ENCODE peak calls at places on chromosomes 12 and 14, in four cellular contexts. One of them, this sample, is unnamed.

GRCh38 chr14:67251573-67252226 is 10.5 kb downstream of the PALS1 start:
- DNase-seq in astrocyte of the spinal cord: peak; percentile 54
- DNase-seq in uterus: no peak
- DNase-seq in AG09319: no peak
- DNase-seq in this sample: no peak

GRCh38 chr12:119692410-119692809 is 24.5 kb downstream of the PRKAB1 start:
- DNase-seq in astrocyte of the spinal cord: no peak
- DNase-seq in uterus: no peak
- DNase-seq in AG09319: no peak
- DNase-seq in this sample: no peak

GRCh38 chr12:49369723-49370145 is 2.5 kb downstream of the SPATS2 start:
- DNase-seq in astrocyte of the spinal cord: peak; percentile 35
- DNase-seq in uterus: no peak
- DNase-seq in AG09319: no peak
- DNase-seq in this sample: no peak

GRCh38 chr14:34450542-34450915 is 11.5 kb downstream of the SPTSSA start:
- DNase-seq in astrocyte of the spinal cord: no peak
- DNase-seq in uterus: no peak
- DNase-seq in AG09319: no peak
- DNase-seq in this sample: no peak

GRCh38 chr12:47736877-47737676 is 11.8 kb upstream of the ENDOU start:
- DNase-seq in astrocyte of the spinal cord: peak; percentile 61
- DNase-seq in uterus: peak; percentile 85
- DNase-seq in AG09319: peak; percentile 75
- DNase-seq in this sample: no peak

GRCh38 chr12:108559748-108560147 is 1.2 kb downstream of the SART3 start:
- DNase-seq in astrocyte of the spinal cord: no peak
- DNase-seq in uterus: no peak
- DNase-seq in AG09319: no peak
- DNase-seq in this sample: no peak

GRCh38 chr12:64184216-64184615 is 37.9 kb downstream of the KICS2 start:
- DNase-seq in astrocyte of the spinal cord: no peak
- DNase-seq in uterus: no peak
- DNase-seq in AG09319: no peak
- DNase-seq in this sample: no peak

GRCh38 chr14:60931206-60931605 is 49.7 kb downstream of the TRMT5 start:
- DNase-seq in astrocyte of the spinal cord: peak; percentile 20
- DNase-seq in uterus: no peak
- DNase-seq in AG09319: no peak
- DNase-seq in this sample: no peak

GRCh38 chr12:29902043-29902442 is 118.3 kb upstream of the TMTC1 start:
- DNase-seq in astrocyte of the spinal cord: no peak
- DNase-seq in uterus: no peak
- DNase-seq in AG09319: no peak
- DNase-seq in this sample: no peak

GRCh38 chr12:7374423-7375144 is 69.4 kb downstream of the CD163L1 start:
- DNase-seq in astrocyte of the spinal cord: peak; percentile 8
- DNase-seq in uterus: no peak
- DNase-seq in AG09319: no peak
- DNase-seq in this sample: no peak

GRCh38 chr12:122959566-122960192 is 6.6 kb downstream of the ABCB9 start:
- DNase-seq in astrocyte of the spinal cord: no peak
- DNase-seq in uterus: no peak
- DNase-seq in AG09319: no peak
- DNase-seq in this sample: no peak
- TF ChIP-seq CTCF in astrocyte of the spinal cord: no peak
- TF ChIP-seq CTCF in uterus: no peak
- TF ChIP-seq CTCF in AG09319: no peak
- TF ChIP-seq CTCF in this sample: no peak

GRCh38 chr14:106491851-106492250 is 965.5 kb downstream of the TMEM121 start:
- DNase-seq in astrocyte of the spinal cord: no peak
- DNase-seq in uterus: no peak
- DNase-seq in AG09319: no peak
- DNase-seq in this sample: no peak
- TF ChIP-seq CTCF in astrocyte of the spinal cord: peak; percentile 22
- TF ChIP-seq CTCF in uterus: no peak
- TF ChIP-seq CTCF in AG09319: no peak
- TF ChIP-seq CTCF in this sample: no peak

GRCh38 chr14:68816943-68817430 is 24.1 kb upstream of the ZFP36L1 start:
- DNase-seq in astrocyte of the spinal cord: no peak
- DNase-seq in uterus: peak; percentile 35
- DNase-seq in AG09319: no peak
- DNase-seq in this sample: no peak
- TF ChIP-seq CTCF in astrocyte of the spinal cord: no peak
- TF ChIP-seq CTCF in uterus: no peak
- TF ChIP-seq CTCF in AG09319: no peak
- TF ChIP-seq CTCF in this sample: no peak

DNA sequence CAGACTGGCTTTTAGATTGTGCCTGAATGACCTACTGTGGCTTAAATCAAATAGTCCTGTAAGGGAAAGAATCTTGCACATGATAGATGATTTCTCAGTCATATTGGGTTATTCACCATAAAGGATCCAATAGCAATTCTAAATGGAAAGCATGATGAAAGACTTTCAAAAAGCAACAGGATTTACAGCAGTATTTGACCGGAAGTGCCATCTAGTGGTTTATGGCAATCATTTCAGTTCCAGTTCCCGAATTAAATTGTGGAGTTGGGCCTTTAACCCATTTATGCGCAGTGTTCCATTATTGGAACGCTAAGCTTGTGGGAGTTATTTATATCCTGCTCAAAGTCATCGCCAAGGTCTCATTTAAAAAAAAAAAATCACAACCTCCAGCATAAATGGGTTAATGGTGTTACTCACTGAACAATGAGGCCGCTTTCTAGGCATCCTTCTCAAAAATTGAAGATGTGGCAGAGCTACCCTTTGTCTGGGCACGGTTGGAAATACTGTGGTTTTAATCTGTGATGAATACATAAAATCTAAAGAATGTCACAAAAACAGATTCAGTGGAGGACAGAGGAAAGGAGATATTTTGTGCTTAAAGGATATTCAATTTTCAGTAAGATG is 60.8 kb upstream of the REP15 start:
- DNase-seq in astrocyte of the spinal cord: peak; percentile 67
- DNase-seq in uterus: no peak
- DNase-seq in AG09319: peak; percentile 49
- DNase-seq in this sample: no peak
- TF ChIP-seq CTCF in astrocyte of the spinal cord: peak; percentile 58
- TF ChIP-seq CTCF in uterus: peak; percentile 64
- TF ChIP-seq CTCF in AG09319: peak; percentile 62
- TF ChIP-seq CTCF in this sample: peak; percentile 81

GRCh38 chr14:100239200-100239839 is 376 bp downstream of the YY1 start:
- DNase-seq in astrocyte of the spinal cord: no peak
- DNase-seq in uterus: peak; percentile 34
- DNase-seq in AG09319: no peak
- DNase-seq in this sample: peak; percentile 25
- TF ChIP-seq CTCF in astrocyte of the spinal cord: no peak
- TF ChIP-seq CTCF in uterus: no peak
- TF ChIP-seq CTCF in AG09319: no peak
- TF ChIP-seq CTCF in this sample: no peak

GRCh38 chr12:132194056-132194455 is 49.8 kb downstream of the NOC4L start:
- DNase-seq in astrocyte of the spinal cord: no peak
- DNase-seq in uterus: no peak
- DNase-seq in AG09319: no peak
- DNase-seq in this sample: no peak
- TF ChIP-seq CTCF in astrocyte of the spinal cord: peak; percentile 37
- TF ChIP-seq CTCF in uterus: no peak
- TF ChIP-seq CTCF in AG09319: no peak
- TF ChIP-seq CTCF in this sample: peak; percentile 17

DNA sequence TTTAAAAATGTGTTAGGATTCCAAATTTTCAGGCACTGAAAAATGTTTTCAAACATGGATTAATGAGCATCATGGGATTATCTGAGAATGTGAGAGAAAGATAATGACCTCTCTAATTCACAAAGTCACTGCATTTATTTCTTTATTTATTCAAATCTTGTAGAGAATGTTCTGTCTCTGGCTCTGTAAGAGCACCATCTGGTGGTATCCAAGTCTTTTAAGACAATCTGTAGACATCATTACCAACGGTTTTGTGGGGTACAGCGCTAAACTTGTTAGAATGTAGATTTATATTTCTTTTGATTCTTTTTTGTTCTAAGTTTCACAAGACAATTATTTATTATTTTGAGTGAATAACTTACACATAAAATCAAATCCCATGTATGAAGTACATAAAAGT is 956.0 kb upstream of the NOVA1 start:
- DNase-seq in astrocyte of the spinal cord: peak; percentile 6
- DNase-seq in uterus: no peak
- DNase-seq in AG09319: no peak
- DNase-seq in this sample: no peak
- TF ChIP-seq CTCF in astrocyte of the spinal cord: peak; percentile 39
- TF ChIP-seq CTCF in uterus: no peak
- TF ChIP-seq CTCF in AG09319: no peak
- TF ChIP-seq CTCF in this sample: peak; percentile 35

GRCh38 chr12:55683676-55684075 is 24.0 kb downstream of the ITGA7 start:
- DNase-seq in astrocyte of the spinal cord: no peak
- DNase-seq in uterus: no peak
- DNase-seq in AG09319: no peak
- DNase-seq in this sample: no peak

GRCh38 chr12:55679691-55680090 is 28.0 kb downstream of the ITGA7 start:
- DNase-seq in astrocyte of the spinal cord: no peak
- DNase-seq in uterus: no peak
- DNase-seq in AG09319: no peak
- DNase-seq in this sample: no peak

GRCh38 chr12:55684761-55685370 is 22.8 kb downstream of the ITGA7 start:
- DNase-seq in astrocyte of the spinal cord: no peak
- DNase-seq in uterus: no peak
- DNase-seq in AG09319: no peak
- DNase-seq in this sample: no peak

GRCh38 chr12:55682087-55682796 is 25.5 kb downstream of the ITGA7 start:
- DNase-seq in astrocyte of the spinal cord: no peak
- DNase-seq in uterus: no peak
- DNase-seq in AG09319: no peak
- DNase-seq in this sample: no peak

DNA sequence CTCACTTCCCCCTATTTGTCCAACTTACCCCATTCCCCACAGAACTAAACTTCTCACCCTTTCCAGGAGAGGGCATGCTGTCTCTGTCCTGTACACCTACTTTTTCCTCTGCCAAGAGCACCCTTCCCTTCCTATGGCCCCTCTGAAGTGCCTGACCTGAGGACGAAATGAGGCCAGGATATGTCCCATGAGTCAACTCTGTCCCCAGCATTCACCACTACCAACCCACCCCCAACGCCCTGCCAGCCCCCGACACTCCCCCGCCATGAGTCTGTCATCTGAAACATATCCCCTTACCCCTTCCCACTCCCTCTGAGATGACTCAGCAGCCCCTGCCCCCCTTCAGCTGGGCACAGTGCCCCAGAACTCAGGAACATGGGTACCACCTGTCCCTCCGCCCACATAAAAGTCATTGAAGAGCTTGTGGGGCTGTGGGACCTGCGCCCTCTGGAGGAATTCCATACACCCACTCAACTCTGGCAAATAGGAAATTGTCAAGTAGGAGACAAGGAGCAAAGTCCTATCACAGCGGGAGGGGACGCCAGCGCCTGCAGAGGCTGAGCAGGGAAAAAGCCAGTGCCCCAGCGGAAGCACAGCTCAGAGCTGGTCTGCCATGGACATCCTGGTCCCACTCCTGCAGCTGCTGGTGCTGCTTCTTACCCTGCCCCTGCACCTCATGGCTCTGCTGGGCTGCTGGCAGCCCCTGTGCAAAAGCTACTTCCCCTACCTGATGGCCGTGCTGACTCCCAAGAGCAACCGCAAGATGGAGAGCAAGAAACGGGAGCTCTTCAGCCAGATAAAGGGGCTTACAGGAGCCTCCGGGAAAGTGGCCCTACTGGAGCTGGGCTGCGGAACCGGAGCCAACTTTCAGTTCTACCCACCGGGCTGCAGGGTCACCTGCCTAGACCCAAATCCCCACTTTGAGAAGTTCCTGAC is 26.3 kb downstream of the ITGA7 start:
- DNase-seq in astrocyte of the spinal cord: peak; percentile 39
- DNase-seq in uterus: no peak
- DNase-seq in AG09319: peak; percentile 12
- DNase-seq in this sample: peak; percentile 32
- TF ChIP-seq CTCF in astrocyte of the spinal cord: peak; percentile 39
- TF ChIP-seq CTCF in uterus: peak; percentile 14
- TF ChIP-seq CTCF in AG09319: peak; percentile 36
- TF ChIP-seq CTCF in this sample: peak; percentile 56

GRCh38 chr12:85155791-85156190 is 119.6 kb downstream of the LRRIQ1 start:
- DNase-seq in astrocyte of the spinal cord: peak; percentile 20
- DNase-seq in uterus: no peak
- DNase-seq in AG09319: no peak
- DNase-seq in this sample: no peak
- TF ChIP-seq CTCF in astrocyte of the spinal cord: peak; percentile 22
- TF ChIP-seq CTCF in uterus: no peak
- TF ChIP-seq CTCF in AG09319: peak; percentile 30
- TF ChIP-seq CTCF in this sample: peak; percentile 41

GRCh38 chr12:16189849-16190248 is 87.6 kb downstream of the SLC15A5 start:
- DNase-seq in astrocyte of the spinal cord: peak; percentile 20
- DNase-seq in uterus: no peak
- DNase-seq in AG09319: peak; percentile 1
- DNase-seq in this sample: no peak
- TF ChIP-seq CTCF in astrocyte of the spinal cord: peak; percentile 28
- TF ChIP-seq CTCF in uterus: no peak
- TF ChIP-seq CTCF in AG09319: peak; percentile 35
- TF ChIP-seq CTCF in this sample: peak; percentile 48

This sample was measured in progenitor cell of endocrine pancreas.